ENCODE peak calls at places on chromosomes 13 and 19, in ten cellular contexts. D, W, L, Q, U, I, O, Z, E and T are unnamed samples.
A peak's percentile ranks its signal among the peaks of the same experiment; 100 is the strongest.

GRCh38 chr19:18366027-18366435 is 19.9 kb upstream of the GDF15 start:
- DNase-seq in D (no peak), W (no peak), L (no peak), Q (no peak), U (no peak), I (no peak), O (no peak), Z (no peak), E (no peak), T (no peak)

GRCh38 chr19:39676004-39676403 is 20.3 kb downstream of the LGALS16 start:
- DNase-seq in D (no peak), W (no peak), L (no peak), Q (peak; percentile 4), U (no peak), I (no peak), O (no peak), Z (no peak), E (no peak), T (peak; percentile 75)

GRCh38 chr13:112592647-112593046 is 4.7 kb upstream of the TUBGCP3 start:
- DNase-seq in D (no peak), W (no peak), L (no peak), Q (no peak), U (no peak), I (no peak), O (no peak), Z (no peak), E (no peak), T (no peak)

GRCh38 chr19:45677351-45678230 is 9.6 kb downstream of the GIPR start:
- DNase-seq in D (peak; percentile 85), W (peak; percentile 93), L (peak; percentile 88), Q (peak; percentile 96), U (no peak), I (no peak), O (peak; percentile 62), Z (peak; percentile 93), E (no peak), T (peak; percentile 94)

GRCh38 chr13:52779028-52779612 is 39.5 kb upstream of the CNMD start:
- DNase-seq in D (no peak), W (no peak), L (no peak), Q (no peak), U (no peak), I (no peak), O (no peak), Z (no peak), E (no peak), T (no peak)

GRCh38 chr19:48989701-48990291 is 3.3 kb downstream of the GYS1 start:
- DNase-seq in D (no peak), W (no peak), L (no peak), Q (no peak), U (no peak), I (no peak), O (no peak), Z (no peak), E (no peak), T (no peak)

GRCh38 chr19:1608414-1609391 is 3.4 kb upstream of the UQCR11 start:
- DNase-seq in D (peak; percentile 49), W (no peak), L (no peak), Q (no peak), U (no peak), I (no peak), O (no peak), Z (no peak), E (no peak), T (peak; percentile 33)

GRCh38 chr13:20264271-20265018 is 32.3 kb upstream of the GJB6 start:
- DNase-seq in D (no peak), W (no peak), L (no peak), Q (no peak), U (no peak), I (no peak), O (no peak), Z (no peak), E (no peak), T (no peak)

GRCh38 chr19:55809381-55810058 is 22.3 kb downstream of the NLRP11 start:
- DNase-seq in D (peak; percentile 96), W (peak; percentile 48), L (no peak), Q (peak; percentile 44), U (peak; percentile 8), I (no peak), O (peak; percentile 33), Z (peak; percentile 48), E (no peak), T (peak; percentile 27)

GRCh38 chr13:47396915-47397314 is 500.1 kb upstream of the HTR2A start:
- DNase-seq in D (no peak), W (no peak), L (no peak), Q (no peak), U (no peak), I (no peak), O (no peak), Z (no peak), E (no peak), T (no peak)

GRCh38 chr19:33553530-33554310 is 32.1 kb upstream of the PEPD start:
- DNase-seq in D (no peak), W (no peak), L (no peak), Q (no peak), U (no peak), I (no peak), O (no peak), Z (no peak), E (no peak), T (no peak)

GRCh38 chr19:49165865-49166301 is 8.3 kb downstream of the TRPM4 start:
- DNase-seq in D (no peak), W (no peak), L (no peak), Q (peak; percentile 80), U (no peak), I (no peak), O (no peak), Z (no peak), E (no peak), T (no peak)

GRCh38 chr19:57317503-57317902 is 2.8 kb upstream of the ZNF543 start:
- DNase-seq in D (no peak), W (peak; percentile 17), L (no peak), Q (no peak), U (no peak), I (no peak), O (no peak), Z (no peak), E (no peak), T (no peak)

GRCh38 chr19:8438236-8438635 is 6.5 kb upstream of the HNRNPM start:
- DNase-seq in D (no peak), W (no peak), L (no peak), Q (no peak), U (no peak), I (no peak), O (no peak), Z (no peak), E (no peak), T (no peak)

GRCh38 chr19:19407640-19407933 is 2.1 kb downstream of the GATAD2A start:
- DNase-seq in D (peak; percentile 68), W (no peak), L (no peak), Q (no peak), U (no peak), I (no peak), O (no peak), Z (no peak), E (no peak), T (no peak)
- H3K27ac ChIP-seq in D (peak overlapping the region; percentile 57), W (peak overlapping the region; percentile 82), L (no peak overlapping the region), Q (no peak overlapping the region), U (peak overlapping the region; percentile 44), I (peak overlapping the region; percentile 94), O (peak overlapping the region; percentile 18), Z (no peak overlapping the region), E (peak overlapping the region; percentile 70), T (peak overlapping the region; percentile 38)

DNA sequence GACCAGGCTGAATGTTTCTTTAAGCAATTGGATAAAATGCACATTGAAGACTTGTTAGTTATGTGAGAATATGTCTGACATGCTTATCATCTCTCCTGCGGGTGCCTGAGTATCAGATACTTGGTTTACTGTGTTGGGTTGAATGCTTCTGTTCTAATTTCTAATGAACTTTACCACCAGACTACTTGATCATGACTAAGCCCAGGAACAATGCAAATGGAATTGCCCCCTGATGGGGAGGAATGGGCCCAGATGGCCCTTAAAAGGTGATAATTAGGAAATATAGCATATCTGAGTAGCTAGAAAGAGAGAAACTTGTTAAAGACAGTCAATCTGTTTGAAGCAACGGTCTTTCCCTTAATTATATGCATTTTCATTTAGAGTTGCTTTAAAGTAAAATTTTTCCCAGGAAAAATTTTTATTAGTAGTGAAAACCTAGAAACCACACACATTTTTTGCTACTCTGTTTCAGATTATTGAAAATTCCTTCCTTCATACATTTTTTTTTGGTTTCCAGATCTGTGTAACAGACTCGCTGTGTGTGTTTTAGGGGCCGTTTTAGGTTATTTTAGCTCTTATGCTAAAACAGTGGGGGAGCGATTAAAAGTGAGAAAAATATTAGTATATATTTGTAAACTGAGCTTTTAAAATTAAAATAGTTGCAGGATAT is 186.6 kb downstream of the TM9SF2 start:
- DNase-seq in D (no peak), W (no peak), L (peak; percentile 64), Q (no peak), U (no peak), I (no peak), O (no peak), Z (no peak), E (no peak), T (no peak)
- H3K4me3 ChIP-seq in D (no peak overlapping the region), W (no peak overlapping the region), L (no peak overlapping the region), Q (peak overlapping the region; percentile 0), U (no peak overlapping the region), I (no peak overlapping the region), O (no peak overlapping the region), Z (no peak overlapping the region), E (no peak overlapping the region), T (no peak overlapping the region)

DNA sequence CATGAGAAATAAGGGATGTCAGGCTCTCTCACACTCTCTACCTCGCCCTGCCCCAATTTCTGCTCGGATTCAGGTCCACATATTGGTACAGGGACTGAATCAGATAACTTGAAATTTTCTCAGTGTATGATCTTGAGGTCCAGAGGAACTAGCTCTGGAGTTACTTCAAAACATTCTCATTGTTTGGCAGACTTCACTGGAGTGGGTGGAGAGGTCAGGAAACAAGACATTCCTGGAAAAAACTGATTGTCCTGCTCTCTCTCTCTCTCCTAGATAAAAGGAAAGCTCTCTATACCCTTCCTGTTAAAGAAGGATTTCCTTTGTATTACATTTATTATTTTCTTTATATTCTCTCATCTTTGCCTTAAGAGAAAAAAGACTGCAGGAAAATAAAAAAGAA is 428.2 kb upstream of the DACH1 start:
- DNase-seq in D (no peak), W (peak; percentile 25), L (no peak), Q (no peak), U (no peak), I (no peak), O (no peak), Z (no peak), E (no peak), T (no peak)
- H3K27ac ChIP-seq in D (no peak overlapping the region), W (no peak overlapping the region), L (no peak overlapping the region), Q (no peak overlapping the region), U (no peak overlapping the region), I (no peak overlapping the region), O (no peak overlapping the region), Z (no peak overlapping the region), E (no peak overlapping the region), T (no peak overlapping the region)

DNA sequence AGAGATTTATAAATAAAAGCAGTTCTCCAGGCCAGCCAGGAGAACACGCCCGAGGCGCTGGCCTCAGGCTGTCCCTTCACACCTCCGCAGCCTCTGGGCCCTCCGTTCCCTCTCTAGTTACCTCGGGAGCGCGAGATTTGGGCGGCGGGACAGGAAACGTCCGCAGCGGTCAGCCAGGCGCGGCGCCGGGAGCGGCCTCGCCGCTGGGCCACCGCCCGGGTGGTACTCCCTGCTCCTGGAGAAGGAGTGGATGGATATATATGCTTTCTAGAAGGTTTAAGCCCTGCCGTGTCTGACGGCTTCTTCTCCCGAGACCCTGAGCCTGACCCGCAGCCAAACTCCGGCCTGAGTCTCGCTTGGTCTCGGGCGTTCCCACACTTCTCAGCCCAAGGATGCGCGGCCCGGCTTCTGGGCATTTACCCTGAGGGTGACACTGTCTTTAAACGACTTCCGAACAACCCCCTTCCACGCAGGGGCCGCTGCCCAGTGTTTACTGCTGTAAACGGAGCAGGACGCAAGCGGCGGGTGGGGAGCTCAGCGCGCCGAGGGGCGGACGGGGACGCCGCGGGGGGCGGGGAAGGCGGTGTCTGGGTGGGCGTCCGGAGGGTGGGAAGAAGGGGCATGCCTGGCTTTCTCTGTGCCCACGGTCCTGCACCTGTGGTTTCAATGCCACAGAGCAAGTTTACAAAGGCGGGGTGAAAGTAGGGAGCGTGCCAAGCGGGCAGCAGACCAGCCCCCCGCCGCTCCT is 2.0 kb upstream of the ZIC2 start:
- DNase-seq in D (no peak), W (no peak), L (no peak), Q (peak; percentile 74), U (no peak), I (no peak), O (no peak), Z (no peak), E (no peak), T (no peak)
- H3K4me3 ChIP-seq in D (no peak overlapping the region), W (peak overlapping the region; percentile 54), L (peak overlapping the region; percentile 95), Q (peak overlapping the region; percentile 94), U (peak overlapping the region; percentile 63), I (peak overlapping the region; percentile 77), O (no peak overlapping the region), Z (peak overlapping the region; percentile 92), E (peak overlapping the region; percentile 79), T (no peak overlapping the region)